ENCODE peak calls at places on chromosomes 11 and 22, in five cellular contexts. Q is GM13977, Y is BJ, T is fibroblast of pulmonary artery, E is HCT116. B is an unnamed sample.

GRCh38 chr11:118272001-118272400 is 7.9 kb upstream of the MPZL2 start:
- DNase-seq in Q (no peak), Y (no peak), T (no peak), E (no peak), B (no peak)

GRCh38 chr22:33853200-33854097 is 66.8 kb downstream of the LARGE1 start:
- DNase-seq in Q (peak), Y (peak), T (peak), E (no peak), B (peak)

GRCh38 chr11:9740202-9740881 is 76.5 kb downstream of the SWAP70 start:
- DNase-seq in Q (no peak), Y (no peak), T (no peak), E (no peak), B (no peak)

GRCh38 chr22:23538502-23538860 is 41.6 kb downstream of the IGLL1 start:
- DNase-seq in Q (no peak), Y (no peak), T (no peak), E (no peak), B (no peak)

GRCh38 chr11:118002541-118003019 is 16.4 kb downstream of the IL10RA start:
- DNase-seq in Q (no peak), Y (no peak), T (peak), E (no peak), B (no peak)

GRCh38 chr11:14446701-14447169 is 52.9 kb downstream of the COPB1 start:
- DNase-seq in Q (peak), Y (peak), T (peak), E (no peak), B (no peak)

GRCh38 chr11:69088676-69089146 is 40.0 kb downstream of the TPCN2 start:
- DNase-seq in Q (peak), Y (peak), T (peak), E (peak), B (peak)

GRCh38 chr11:21511835-21512440 is 680.9 kb upstream of the ANO5 start:
- DNase-seq in Q (peak), Y (no peak), T (peak), E (peak), B (peak)

GRCh38 chr11:88345408-88345807 is 7.9 kb upstream of the CTSC start:
- DNase-seq in Q (no peak), Y (no peak), T (peak), E (no peak), B (no peak)

GRCh38 chr11:28965824-28966223 is 857.6 kb downstream of the METTL15 start:
- DNase-seq in Q (no peak), Y (peak), T (no peak), E (no peak), B (no peak)

GRCh38 chr22:19290400-19291217 is 910 bp downstream of the CLTCL1 start:
- DNase-seq in Q (no peak), Y (no peak), T (no peak), E (no peak), B (no peak)

GRCh38 chr11:69637956-69638871 is 2.7 kb upstream of the CCND1 start:
- DNase-seq in Q (peak), Y (no peak), T (peak), E (peak), B (no peak)

GRCh38 chr22:19419464-19420178 is 11.9 kb downstream of the HIRA start:
- DNase-seq in Q (peak), Y (no peak), T (peak), E (no peak), B (peak)

GRCh38 chr11:114340311-114341131 is 44.3 kb downstream of the NNMT start:
- DNase-seq in Q (peak), Y (no peak), T (peak), E (peak), B (no peak)

DNA sequence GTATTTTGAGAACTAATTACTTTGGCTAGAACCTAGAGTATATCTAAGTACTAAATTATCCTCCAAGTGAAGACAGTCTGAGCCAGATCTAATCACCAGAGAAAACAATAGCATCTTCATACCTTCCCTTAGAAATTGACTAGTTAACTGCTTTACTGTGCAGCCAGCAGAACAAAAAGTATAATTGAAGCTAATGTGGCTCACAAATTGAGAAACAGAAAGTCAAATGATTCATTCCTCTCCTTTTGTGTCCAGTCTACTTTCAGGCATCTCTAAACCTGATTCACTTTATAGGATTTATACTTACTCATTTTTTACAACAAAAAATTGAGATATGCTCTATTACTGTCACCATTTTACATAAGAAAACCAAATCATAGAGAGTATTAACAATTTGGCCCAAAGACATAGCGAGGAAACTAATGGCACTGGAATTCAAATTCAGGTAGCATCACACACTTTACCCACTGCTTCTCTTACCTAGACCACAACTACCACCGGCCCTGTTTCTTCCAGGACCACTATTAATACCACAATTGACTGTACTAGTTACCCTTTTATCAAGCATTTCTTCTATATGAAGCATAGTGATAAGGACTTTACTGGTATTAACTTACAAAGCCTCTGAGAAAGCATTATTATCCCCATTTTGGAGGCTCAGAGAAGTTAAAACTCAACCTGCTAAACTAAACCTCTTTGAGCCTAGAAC is 1402.6 kb upstream of the TENM4 start:
- DNase-seq in Q (no peak), Y (no peak), T (no peak), E (no peak), B (no peak)
- TF ChIP-seq CTCF in Q (no peak), Y (no peak), T (no peak), E (no peak), B (no peak)

GRCh38 chr11:44096360-44097188 is 1.1 kb downstream of the EXT2 start:
- DNase-seq in Q (no peak), Y (no peak), T (peak), E (no peak), B (peak)

GRCh38 chr11:44090539-44090938 is 4.9 kb upstream of the EXT2 start:
- DNase-seq in Q (no peak), Y (no peak), T (no peak), E (no peak), B (no peak)

GRCh38 chr11:44097821-44098220 is 2.3 kb downstream of the EXT2 start:
- DNase-seq in Q (no peak), Y (no peak), T (peak), E (no peak), B (no peak)

GRCh38 chr11:44094260-44094868 is 1.1 kb upstream of the EXT2 start:
- DNase-seq in Q (peak), Y (no peak), T (peak), E (peak), B (peak)

GRCh38 chr11:44095506-44096359 is at the start of gene EXT2:
- DNase-seq in Q (peak), Y (no peak), T (peak), E (peak), B (peak)
- TF ChIP-seq CTCF in Q (peak), Y (peak), T (peak), E (peak), B (peak)

DNA sequence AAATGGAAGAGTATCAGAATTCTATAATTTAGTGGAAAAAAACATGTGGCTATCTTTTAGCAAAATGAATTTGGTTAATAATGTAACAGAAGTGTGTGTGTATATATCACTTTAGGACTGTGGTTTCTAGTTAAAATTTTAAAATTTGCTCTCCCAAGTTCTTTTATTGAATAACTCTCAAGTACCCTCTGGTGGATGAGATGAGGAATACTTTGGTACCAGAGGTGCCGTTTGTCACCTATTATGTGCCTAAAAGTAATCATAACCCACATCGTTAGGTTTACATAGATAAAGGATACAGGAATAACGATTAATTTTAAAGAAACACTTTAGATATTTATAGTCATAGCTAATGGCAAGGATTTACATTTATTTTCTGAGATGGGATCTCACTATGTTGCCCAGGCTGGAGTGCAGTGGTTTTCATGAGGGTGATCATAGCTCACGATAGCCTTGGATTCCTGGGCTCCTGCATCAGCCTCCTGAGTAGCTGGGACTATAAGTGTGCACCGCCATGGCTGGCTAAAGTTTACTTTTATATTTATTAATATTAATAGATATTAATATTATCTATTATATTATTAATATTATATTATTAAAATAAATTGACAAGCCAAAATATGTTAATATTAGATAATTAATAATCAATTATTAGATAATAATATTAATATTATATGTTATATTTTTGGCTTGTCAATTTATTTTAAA is 66.7 kb upstream of the CAPRIN1 start:
- DNase-seq in Q (no peak), Y (no peak), T (no peak), E (no peak), B (no peak)
- TF ChIP-seq CTCF in Q (no peak), Y (peak), T (peak), E (peak), B (no peak)

GRCh38 chr22:29780781-29781676 is 13.9 kb downstream of the UQCR10 start:
- DNase-seq in Q (no peak), Y (no peak), T (peak), E (no peak), B (no peak)
- TF ChIP-seq CTCF in Q (no peak), Y (no peak), T (no peak), E (no peak), B (no peak)

GRCh38 chr11:124277809-124278208 is 21.6 kb downstream of the OR8G5 start:
- DNase-seq in Q (no peak), Y (no peak), T (peak), E (no peak), B (no peak)
- TF ChIP-seq CTCF in Q (peak), Y (no peak), T (peak), E (peak), B (no peak)

B was measured in GM10248.